ENCODE peak calls at places on chromosome 21, in five cellular contexts. Q is brain microvascular endothelial cell, S is heart right ventricle, Z is left ventricle myocardium inferior, K is prostate gland. H is an unnamed sample.

GRCh38 chr21:38938343-38938742 is 132.6 kb downstream of the ETS2 start:
- DNase-seq in Z (no peak), Q (peak; percentile 36), K (no peak), S (no peak), H (no peak)

GRCh38 chr21:30434033-30434631 is 4.1 kb downstream of the KRTAP13-4 start:
- DNase-seq in K (peak; percentile 10), Z (no peak), S (no peak), Q (peak; percentile 20), H (no peak)

GRCh38 chr21:23152130-23152529 is 2153.9 kb downstream of the NCAM2 start:
- DNase-seq in Z (no peak), S (no peak), Q (no peak), K (no peak), H (no peak)

GRCh38 chr21:39774252-39774651 is 29.3 kb downstream of the IGSF5 start:
- DNase-seq in Q (no peak), K (no peak), S (no peak), Z (no peak), H (no peak)

GRCh38 chr21:36321325-36322082 is 1.5 kb downstream of the MORC3 start:
- DNase-seq in S (no peak), K (peak; percentile 17), Z (no peak), Q (peak; percentile 3), H (peak; percentile 20)

GRCh38 chr21:40053007-40053406 is 185.8 kb downstream of the PCP4 start:
- DNase-seq in Z (peak; percentile 41), Q (no peak), K (peak; percentile 74), S (peak; percentile 33), H (peak; percentile 23)

GRCh38 chr21:27246741-27247140 is 279.9 kb upstream of the ADAMTS5 start:
- DNase-seq in Z (no peak), Q (peak; percentile 80), K (no peak), S (no peak), H (no peak)

GRCh38 chr21:39681257-39681656 is 63.7 kb upstream of the IGSF5 start:
- DNase-seq in Q (peak; percentile 46), Z (no peak), K (no peak), S (no peak), H (no peak)

GRCh38 chr21:28063241-28063640 is 929.4 kb downstream of the LTN1 start:
- DNase-seq in Q (no peak), Z (no peak), K (no peak), S (no peak), H (no peak)

GRCh38 chr21:25639922-25640670 is 1.0 kb downstream of the JAM2 start:
- DNase-seq in Z (peak; percentile 38), Q (no peak), K (peak; percentile 5), S (peak; percentile 34), H (peak; percentile 15)

GRCh38 chr21:41808846-41809245 is 42.0 kb upstream of the RIPK4 start:
- DNase-seq in Q (no peak), K (no peak), S (no peak), Z (no peak), H (no peak)

GRCh38 chr21:15686506-15686905 is 43.3 kb upstream of the USP25 start:
- DNase-seq in K (no peak), Z (no peak), Q (no peak), S (no peak), H (no peak)

GRCh38 chr21:40335689-40336088 is 468.5 kb downstream of the PCP4 start:
- DNase-seq in K (no peak), Z (no peak), S (no peak), Q (no peak), H (no peak)

DNA sequence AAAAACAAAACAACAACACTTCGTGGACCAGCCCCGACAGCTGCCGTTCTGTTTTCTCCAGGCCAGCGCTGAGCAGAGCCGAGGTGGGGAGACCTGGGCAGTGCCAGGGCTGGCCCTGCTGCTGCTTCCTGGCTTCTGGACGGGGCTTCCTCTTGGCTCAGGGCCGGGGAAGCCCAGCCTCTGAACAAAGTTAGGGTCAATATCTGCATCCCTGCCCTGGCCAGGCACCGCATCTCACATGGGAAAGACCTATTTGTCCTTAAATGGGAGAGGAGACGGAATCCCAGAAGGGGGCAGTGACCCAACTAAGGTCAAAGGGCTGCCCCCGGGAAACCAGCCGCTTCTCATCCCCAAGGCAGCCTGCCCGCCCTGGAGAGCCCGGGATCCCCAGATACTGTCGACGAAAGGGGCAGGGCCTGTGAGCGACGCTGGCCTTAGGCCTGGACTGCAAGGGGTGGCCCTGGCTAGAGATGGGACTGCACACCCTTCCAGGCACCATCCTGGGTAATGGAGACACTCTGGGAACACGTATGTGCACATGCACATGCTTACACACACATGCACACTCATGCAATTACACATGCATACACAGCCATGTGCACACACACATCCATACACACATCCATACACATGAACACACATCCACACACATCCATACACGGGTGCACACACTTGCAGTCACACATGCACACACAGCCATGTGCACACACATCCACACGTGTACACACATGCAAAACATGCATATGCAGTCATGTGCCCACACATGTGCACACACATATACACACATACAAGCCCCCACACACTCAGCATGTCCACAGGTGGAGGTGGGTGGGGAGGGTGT is 22.1 kb upstream of the POFUT2 start:
- DNase-seq in K (no peak), Z (peak; percentile 29), S (peak; percentile 35), Q (no peak), H (no peak)
- H3K27ac ChIP-seq in K (no peak overlapping the region), Z (peak overlapping the region; percentile 84), S (peak overlapping the region; percentile 77), Q (peak overlapping the region; percentile 98), H (no peak overlapping the region)

GRCh38 chr21:33797565-33797964 is 118.0 kb downstream of the ATP5PO start:
- DNase-seq in S (no peak), Z (no peak), Q (no peak), K (no peak), H (no peak)

GRCh38 chr21:33800753-33801423 is 114.7 kb downstream of the ATP5PO start:
- DNase-seq in Q (no peak), K (no peak), S (no peak), Z (no peak), H (no peak)

GRCh38 chr21:33799378-33800090 is 116.1 kb downstream of the ATP5PO start:
- DNase-seq in K (no peak), Z (peak; percentile 41), Q (no peak), S (peak; percentile 41), H (no peak)

GRCh38 chr21:33802458-33802857 is 113.1 kb downstream of the ATP5PO start:
- DNase-seq in K (no peak), Z (no peak), S (no peak), Q (no peak), H (no peak)

DNA sequence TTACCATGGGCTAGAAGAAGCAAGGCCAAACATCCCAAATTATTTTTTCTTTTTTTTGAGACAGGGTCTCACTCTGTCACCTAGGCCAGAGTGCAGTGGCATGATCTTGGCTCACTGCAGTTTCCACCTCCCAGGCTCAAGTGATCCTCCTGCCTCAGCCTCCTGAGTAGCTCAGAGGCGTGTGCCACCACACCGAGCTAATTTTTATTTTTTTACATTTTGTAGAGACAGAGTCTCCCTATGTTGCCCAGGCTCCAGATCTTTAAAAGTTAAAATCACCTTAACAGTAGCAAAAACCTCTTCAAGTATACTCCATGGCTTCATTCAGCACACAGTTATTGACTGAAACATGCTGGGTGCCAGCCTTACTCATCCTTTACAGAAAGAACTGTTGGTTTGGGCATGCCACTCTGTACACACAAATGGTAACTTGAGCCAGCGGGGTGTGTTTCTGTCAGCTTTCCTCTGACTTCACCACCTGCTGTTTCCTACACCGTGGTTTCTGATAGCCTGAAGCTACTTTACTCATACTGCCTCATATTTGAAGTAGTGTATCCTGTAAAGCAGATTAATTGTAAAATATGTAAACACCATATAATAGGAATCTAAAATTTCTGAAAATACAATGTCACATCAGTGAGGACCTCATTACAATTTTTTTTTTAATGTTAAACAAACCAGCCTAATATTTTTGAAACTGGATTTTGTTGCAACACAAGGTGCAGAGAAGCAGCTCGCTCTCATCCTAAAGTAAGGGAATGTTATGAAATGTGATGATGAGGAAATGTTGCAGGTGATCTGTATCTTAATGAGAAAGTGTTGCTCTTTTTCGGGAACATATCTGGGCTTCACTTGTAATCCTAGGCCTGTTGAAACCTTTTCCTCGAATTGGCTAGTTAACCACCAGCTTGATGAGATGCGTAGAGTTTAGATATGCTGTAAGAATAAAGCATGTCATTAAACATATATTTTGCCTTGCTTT is 113.9 kb downstream of the ATP5PO start:
- DNase-seq in Z (no peak), K (peak; percentile 95), S (no peak), Q (peak; percentile 55), H (no peak)
- H3K27ac ChIP-seq in Z (peak overlapping the region; percentile 27), K (peak overlapping the region; percentile 73), S (no peak overlapping the region), Q (no peak overlapping the region), H (no peak overlapping the region)

GRCh38 chr21:44088401-44088780 is 18.8 kb upstream of the PWP2 start:
- DNase-seq in K (no peak), Z (no peak), Q (no peak), S (no peak), H (no peak)
- H3K27ac ChIP-seq in K (no peak overlapping the region), Z (peak overlapping the region; percentile 88), Q (no peak overlapping the region), S (no peak overlapping the region), H (peak overlapping the region; percentile 98)

GRCh38 chr21:43375827-43376795 is 50.8 kb downstream of the SIK1 start:
- DNase-seq in Z (no peak), Q (no peak), K (no peak), S (peak; percentile 7), H (no peak)
- H3K27ac ChIP-seq in Z (no peak overlapping the region), Q (no peak overlapping the region), K (no peak overlapping the region), S (no peak overlapping the region), H (no peak overlapping the region)

H was measured in substantia nigra.